ENCODE peak calls at places on chromosomes 12 and 14, in seven cellular contexts. K is HTR-8/SVneo; Z is psoas muscle; G is stimulated activated CD4-positive, alpha-beta T cell treated with anti-CD3 and anti-CD28 coated beads, Interleukin-12 subunit alpha, Interleukin-12 subunit beta, amount 100 ng/mL, for 24 hours; T is IMR-90; M is RPMI8226; U is activated CD4-positive, alpha-beta memory T cell treated with anti-CD3 and anti-CD28 coated beads, Interleukin-2, amount 10 ng/mL, durations not matched to agents 7 days and 5 days. O is an unnamed sample.

GRCh38 chr12:109494348-109494881 is 17.0 kb downstream of the UBE3B start:
- DNase-seq in K (no peak), Z (no peak), G (no peak), T (no peak), M (no peak), U (no peak), O (no peak)

GRCh38 chr12:96190403-96191170 is 3.6 kb upstream of the ELK3 start:
- DNase-seq in K (no peak), Z (no peak), G (no peak), T (peak; percentile 65), M (no peak), U (no peak), O (no peak)

GRCh38 chr12:132557969-132558856 is 52.2 kb downstream of the LRCOL1 start:
- DNase-seq in K (no peak), Z (no peak), G (no peak), T (no peak), M (no peak), U (peak; percentile 19), O (no peak)

GRCh38 chr12:92133795-92134637 is 11.6 kb downstream of the BTG1 start:
- DNase-seq in K (no peak), Z (no peak), G (no peak), T (no peak), M (no peak), U (no peak), O (no peak)

GRCh38 chr12:75481774-75482173 is 1.2 kb downstream of the GLIPR1 start:
- DNase-seq in K (no peak), Z (no peak), G (no peak), T (peak; percentile 79), M (no peak), U (no peak), O (no peak)

GRCh38 chr12:58419182-58419760 is 477.9 kb downstream of the ATP23 start:
- DNase-seq in K (no peak), Z (no peak), G (no peak), T (no peak), M (no peak), U (no peak), O (no peak)

GRCh38 chr12:120428597-120429206 is 9.2 kb upstream of the COX6A1 start:
- DNase-seq in K (no peak), Z (no peak), G (no peak), T (no peak), M (no peak), U (no peak), O (no peak)

GRCh38 chr12:56953314-56953713 is 4.1 kb downstream of the RDH16 start:
- DNase-seq in K (no peak), Z (no peak), G (no peak), T (no peak), M (no peak), U (no peak), O (no peak)

GRCh38 chr12:30847259-30847658 is 79.3 kb upstream of the TSPAN11 start:
- DNase-seq in K (peak; percentile 25), Z (no peak), G (no peak), T (peak; percentile 70), M (peak; percentile 85), U (peak; percentile 20), O (no peak)

GRCh38 chr14:103536693-103537092 is 7.7 kb downstream of the TRMT61A start:
- DNase-seq in K (no peak), Z (no peak), G (no peak), T (no peak), M (no peak), U (no peak), O (no peak)

GRCh38 chr14:65927871-65928270 is 515.3 kb downstream of the FUT8 start:
- DNase-seq in K (no peak), Z (no peak), G (peak; percentile 54), T (no peak), M (no peak), U (peak; percentile 91), O (no peak)

GRCh38 chr14:99726538-99727095 is 42.5 kb downstream of the CYP46A1 start:
- DNase-seq in K (no peak), Z (no peak), G (no peak), T (no peak), M (no peak), U (no peak), O (peak; percentile 26)

GRCh38 chr14:42806909-42807315 is 1200.2 kb downstream of the LRFN5 start:
- DNase-seq in K (peak; percentile 20), Z (no peak), G (no peak), T (peak; percentile 96), M (no peak), U (no peak), O (no peak)

GRCh38 chr14:98952595-98953325 is 319.2 kb downstream of the BCL11B start:
- DNase-seq in K (no peak), Z (no peak), G (no peak), T (no peak), M (no peak), U (no peak), O (peak; percentile 66)